ENCODE peak calls at places on chromosomes 6 and 20, in eight cellular contexts. B is Caco-2, D is fibroblast of lung, F is brain microvascular endothelial cell, H is transverse colon, W is breast epithelium, A is fibroblast of pulmonary artery, C is astrocyte of the spinal cord. Z is an unnamed sample.

GRCh38 chr20:22577515-22578220 is 6.7 kb downstream of the FOXA2 start:
- DNase-seq in B (no peak), F (no peak), W (no peak), H (peak), D (no peak), C (no peak), A (no peak), Z (no peak)

GRCh38 chr6:42159431-42160024 is 13.6 kb upstream of the GUCA1A start:
- DNase-seq in A (no peak), H (no peak), B (no peak), F (no peak), W (no peak), C (no peak), D (no peak), Z (no peak)

GRCh38 chr20:38109025-38109541 is 56.0 kb downstream of the TGM2 start:
- DNase-seq in B (no peak), W (no peak), H (peak), C (peak), F (no peak), D (peak), A (peak), Z (peak)

GRCh38 chr6:71248306-71248705 is 40.3 kb upstream of the OGFRL1 start:
- DNase-seq in H (no peak), A (peak), D (peak), W (no peak), B (peak), C (peak), F (peak), Z (peak)

GRCh38 chr20:37408202-37408929 is 62.4 kb downstream of the SRC start:
- DNase-seq in H (no peak), F (no peak), W (no peak), B (no peak), C (no peak), A (no peak), D (no peak), Z (peak)

GRCh38 chr6:1043458-1043836 is 268.5 kb upstream of the FOXQ1 start:
- DNase-seq in D (no peak), W (no peak), A (no peak), H (no peak), B (no peak), F (no peak), C (no peak), Z (peak)

GRCh38 chr6:115524821-115525220 is 535.9 kb downstream of the FRK start:
- DNase-seq in B (no peak), W (no peak), F (no peak), A (no peak), D (no peak), C (no peak), H (no peak), Z (no peak)

GRCh38 chr6:126337323-126337722 is 2.6 kb upstream of the CENPW start:
- DNase-seq in B (no peak), A (peak), W (no peak), C (no peak), H (no peak), D (peak), F (peak), Z (peak)

GRCh38 chr6:72724545-72724944 is 102.7 kb downstream of the KCNQ5 start:
- DNase-seq in C (peak), D (peak), A (no peak), W (no peak), F (no peak), B (no peak), H (no peak), Z (no peak)

GRCh38 chr6:40681622-40682021 is 94.5 kb upstream of the LRFN2 start:
- DNase-seq in F (no peak), D (no peak), A (no peak), C (no peak), W (no peak), H (no peak), B (no peak), Z (no peak)

GRCh38 chr6:24951831-24952299 is 16.1 kb upstream of the RIPOR2 start:
- DNase-seq in W (no peak), A (no peak), F (no peak), C (no peak), B (no peak), H (peak), D (no peak), Z (no peak)

GRCh38 chr20:11051146-11051545 is 377.3 kb upstream of the JAG1 start:
- DNase-seq in C (no peak), H (no peak), D (no peak), F (no peak), W (no peak), B (no peak), A (peak), Z (no peak)

GRCh38 chr6:133187657-133188453 is 53.3 kb upstream of the EYA4 start:
- DNase-seq in W (no peak), B (no peak), F (no peak), A (peak), C (peak), H (no peak), D (peak), Z (peak)

GRCh38 chr6:110946498-110946897 is 12.0 kb upstream of the GTF3C6 start:
- DNase-seq in C (no peak), F (no peak), A (no peak), D (peak), W (no peak), B (no peak), H (no peak), Z (peak)

GRCh38 chr6:99810942-99811633 is 182.9 kb downstream of the MCHR2 start:
- DNase-seq in A (no peak), C (no peak), D (no peak), F (no peak), H (peak), B (peak), W (no peak), Z (no peak)

GRCh38 chr6:31525932-31526591 is 2.7 kb upstream of the MCCD1 start:
- DNase-seq in C (peak), D (peak), B (no peak), W (no peak), A (peak), H (no peak), F (peak), Z (peak)

GRCh38 chr6:12594541-12594893 is 122.0 kb upstream of the PHACTR1 start:
- DNase-seq in B (no peak), A (no peak), C (no peak), D (no peak), W (no peak), F (no peak), H (no peak), Z (no peak)

GRCh38 chr6:158706369-158706982 is 56.6 kb downstream of the SYTL3 start:
- DNase-seq in H (peak), W (no peak), B (peak), A (peak), C (peak), D (peak), F (peak), Z (peak)

GRCh38 chr6:124199226-124199625 is 395.6 kb downstream of the NKAIN2 start:
- DNase-seq in H (no peak), A (no peak), D (no peak), C (no peak), F (no peak), W (no peak), B (no peak), Z (no peak)
- H3K4me3 ChIP-seq in H (no peak), A (no peak), D (no peak), C (no peak), F (no peak), W (no peak), B (no peak), Z (no peak)

GRCh38 chr20:1324598-1325172 is 4.3 kb downstream of the SDCBP2 start:
- DNase-seq in D (peak), F (peak), H (no peak), C (peak), W (no peak), B (no peak), A (peak), Z (peak)

GRCh38 chr20:1327241-1327653 is 1.7 kb downstream of the SDCBP2 start:
- DNase-seq in D (peak), C (peak), A (peak), F (peak), H (peak), W (no peak), B (no peak), Z (peak)

GRCh38 chr20:1323830-1324597 is 4.9 kb downstream of the SDCBP2 start:
- DNase-seq in A (no peak), H (no peak), B (no peak), C (no peak), W (no peak), F (no peak), D (no peak), Z (no peak)

GRCh38 chr20:1326031-1326930 is 2.7 kb downstream of the SDCBP2 start:
- DNase-seq in F (no peak), A (peak), C (no peak), D (peak), H (peak), B (no peak), W (no peak), Z (no peak)

DNA sequence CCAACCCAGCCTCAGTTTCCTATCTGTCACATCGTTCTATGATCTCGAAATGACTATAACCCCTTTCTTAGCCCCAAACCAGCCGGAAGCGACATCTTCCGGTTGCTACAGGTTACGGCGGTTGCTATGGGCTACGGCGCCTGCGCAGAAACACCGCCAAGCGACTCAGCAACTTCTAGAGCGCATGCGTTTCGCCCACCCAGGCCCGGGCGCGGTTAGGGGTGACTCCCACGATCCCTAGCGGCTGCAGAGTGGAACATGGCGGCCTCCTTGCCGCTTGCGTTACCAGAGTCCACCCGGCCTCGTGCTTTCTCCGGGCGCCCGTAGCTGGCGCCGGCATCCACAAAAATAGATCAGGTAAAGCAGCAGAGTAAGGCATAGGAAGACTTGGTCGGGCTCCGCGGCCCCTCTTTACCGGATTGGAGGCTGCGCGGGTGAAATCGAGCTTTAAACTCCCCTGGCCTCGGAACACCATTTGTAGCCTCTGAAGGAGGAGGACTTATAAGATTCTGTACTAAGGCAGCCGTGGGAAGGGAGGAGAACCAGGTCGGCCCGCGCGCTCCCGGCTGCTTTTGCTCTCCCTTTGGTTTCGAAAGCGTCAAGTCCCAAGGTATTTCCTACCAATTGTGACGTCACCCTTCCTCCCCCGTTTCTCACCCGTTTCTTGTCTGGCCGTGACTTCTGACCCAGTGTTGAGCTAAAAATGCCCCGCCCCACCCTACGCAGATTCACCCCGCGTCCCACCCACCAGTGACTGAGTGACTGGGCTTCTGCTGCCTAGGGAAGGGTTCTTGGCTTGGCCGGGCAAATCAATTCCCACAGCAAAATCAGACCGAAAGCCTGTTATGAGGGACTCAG is 3.5 kb downstream of the SDCBP2 start:
- DNase-seq in F (peak), B (peak), W (peak), A (peak), C (peak), H (peak), D (peak), Z (peak)
- TF ChIP-seq CTCF in F (peak), B (no peak), W (peak), A (no peak), C (no peak), H (peak), D (no peak), Z (no peak)

DNA sequence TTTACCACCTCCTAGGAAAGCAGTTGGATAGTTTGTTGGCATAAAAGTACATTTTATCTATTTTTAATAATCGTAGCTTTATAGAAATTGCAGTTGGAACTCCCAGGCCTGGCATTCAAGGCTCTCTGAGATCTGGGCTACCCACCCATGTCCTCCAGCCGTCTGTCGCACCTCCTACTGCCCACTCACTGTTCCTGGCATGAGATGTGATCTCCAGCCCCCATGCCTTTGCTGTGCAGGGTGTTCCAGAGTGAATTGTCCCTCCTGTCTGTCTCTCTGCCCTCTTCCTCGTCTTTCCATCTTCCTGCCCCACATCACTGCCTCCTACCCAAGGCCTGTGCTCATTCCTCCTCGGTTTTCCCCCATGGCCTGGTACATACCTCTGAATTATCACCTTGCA is 50.7 kb downstream of the PTPN1 start:
- DNase-seq in A (no peak), B (no peak), C (no peak), H (no peak), D (no peak), W (no peak), F (no peak), Z (no peak)
- H3K4me3 ChIP-seq in A (no peak), B (no peak), C (no peak), H (no peak), D (no peak), W (no peak), F (no peak), Z (no peak)

DNA sequence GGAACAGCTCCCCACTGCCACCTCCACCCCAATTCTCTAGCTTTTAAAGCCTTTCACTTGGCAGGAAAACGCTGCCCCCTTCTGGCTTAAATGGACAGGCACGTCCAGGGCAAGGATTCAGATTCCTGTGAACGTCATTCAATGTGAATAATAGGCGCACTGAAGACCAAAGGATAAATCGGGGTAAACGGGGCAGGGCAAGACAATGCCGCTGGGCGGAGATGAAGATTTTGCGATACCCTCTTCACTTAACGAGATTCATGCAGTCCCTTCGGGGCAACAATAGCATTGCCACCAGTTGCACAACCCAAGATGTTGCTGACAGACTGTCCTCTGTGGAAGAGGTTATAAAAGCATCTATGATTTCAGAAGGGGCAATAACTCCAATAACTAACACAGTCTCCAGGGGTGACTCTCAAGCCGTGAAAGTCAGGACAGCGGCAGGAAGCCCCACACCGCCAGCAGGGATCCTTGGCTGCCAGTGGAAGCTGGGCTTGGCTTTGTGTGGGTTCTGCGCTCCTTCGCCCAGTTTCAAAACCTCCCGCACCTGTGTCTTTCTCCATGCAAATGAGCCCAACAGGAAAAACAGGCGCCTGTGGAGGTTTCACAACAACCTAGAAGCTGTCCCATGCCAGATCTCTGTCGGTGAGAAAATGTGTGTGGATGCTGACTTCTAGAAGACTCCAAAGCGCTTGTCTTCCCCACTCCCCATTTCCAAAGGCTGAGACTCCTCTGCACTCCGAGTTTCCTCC is 291.8 kb downstream of the BMP7 start:
- DNase-seq in F (peak), B (peak), C (peak), H (peak), W (no peak), A (peak), D (peak), Z (peak)
- TF ChIP-seq CTCF in F (peak), B (peak), C (peak), H (peak), W (peak), A (peak), D (peak), Z (peak)

Z was measured in foreskin fibroblast.